ENCODE peak calls at places on chromosome 9, in four cellular contexts. T is skeletal muscle cell, H is SIG-M5, X is substantia nigra. B is an unnamed sample.

GRCh38 chr9:116992870-116993269 is 305.8 kb downstream of the TRIM32 start:
- DNase-seq in X (no peak), H (no peak), T (no peak), B (no peak)

GRCh38 chr9:18208166-18209059 is 265.5 kb upstream of the ADAMTSL1 start:
- DNase-seq in T (no peak), X (no peak), H (no peak), B (no peak)

GRCh38 chr9:13513710-13514444 is 234.4 kb upstream of the MPDZ start:
- DNase-seq in T (no peak), X (no peak), H (no peak), B (peak)

GRCh38 chr9:112868461-112868860 is 22.2 kb downstream of the SLC46A2 start:
- DNase-seq in T (no peak), H (no peak), X (no peak), B (no peak)

GRCh38 chr9:38389313-38389712 is 3.2 kb upstream of the ALDH1B1 start:
- DNase-seq in T (no peak), H (no peak), X (no peak), B (no peak)

GRCh38 chr9:34771023-34771422 is 61.1 kb upstream of the CCL21 start:
- DNase-seq in H (no peak), X (no peak), T (no peak), B (no peak)

GRCh38 chr9:133374612-133375115 is 1.2 kb downstream of the SURF4 start:
- DNase-seq in X (no peak), H (peak), T (no peak), B (no peak)

GRCh38 chr9:4982720-4983482 is 2.2 kb upstream of the JAK2 start:
- DNase-seq in X (no peak), H (no peak), T (no peak), B (no peak)

GRCh38 chr9:8437878-8438277 is 638.3 kb upstream of the DMAC1 start:
- DNase-seq in X (no peak), T (no peak), H (no peak), B (no peak)

GRCh38 chr9:68552700-68553099 is 12.0 kb upstream of the TMEM252 start:
- DNase-seq in T (peak), H (no peak), X (no peak), B (peak)

GRCh38 chr9:135893104-135893503 is 14.2 kb downstream of the CAMSAP1 start:
- DNase-seq in X (no peak), H (no peak), T (no peak), B (no peak)

GRCh38 chr9:73773896-73774295 is 622.2 kb downstream of the ANXA1 start:
- DNase-seq in X (no peak), T (peak), H (no peak), B (no peak)

GRCh38 chr9:127634698-127635097 is 22.6 kb downstream of the STXBP1 start:
- DNase-seq in X (no peak), H (no peak), T (no peak), B (no peak)

B was measured in BJ.